ENCODE peak calls at places on chromosomes 12 and 14, in six cellular contexts. I is RWPE1, T is EL, Q is B cell, X is nephron progenitor cell, V is cardiac fibroblast. D is an unnamed sample.

GRCh38 chr14:54782803-54783659 is 119.6 kb downstream of the GCH1 start:
- DNase-seq in T (no peak), X (peak; percentile 22), Q (peak; percentile 69), V (no peak), I (no peak), D (no peak)

GRCh38 chr12:132524405-132524804 is 34.5 kb downstream of the FBRSL1 start:
- DNase-seq in T (peak; percentile 21), Q (no peak), X (no peak), V (peak; percentile 6), I (peak; percentile 97), D (no peak)

GRCh38 chr12:25716842-25717241 is 163.8 kb upstream of the LMNTD1 start:
- DNase-seq in Q (no peak), V (no peak), X (no peak), T (peak; percentile 11), I (no peak), D (no peak)

GRCh38 chr14:20512139-20512905 is 7.0 kb downstream of the RNASE10 start:
- DNase-seq in V (peak; percentile 9), I (no peak), T (no peak), X (no peak), Q (peak; percentile 32), D (no peak)

GRCh38 chr12:109763201-109763841 is 49.7 kb downstream of the FAM222A start:
- DNase-seq in Q (no peak), V (peak; percentile 23), T (peak; percentile 77), X (no peak), I (no peak), D (peak; percentile 31)

GRCh38 chr12:5492562-5492961 is 60.7 kb downstream of the NTF3 start:
- DNase-seq in V (no peak), I (no peak), Q (no peak), X (no peak), T (no peak), D (no peak)

GRCh38 chr12:82097877-82098276 is 260.3 kb downstream of the CCDC59 start:
- DNase-seq in I (no peak), T (no peak), X (peak; percentile 16), Q (no peak), V (no peak), D (no peak)

GRCh38 chr14:57583396-57583795 is 89.7 kb upstream of the CCDC198 start:
- DNase-seq in T (no peak), I (no peak), V (no peak), Q (no peak), X (no peak), D (no peak)

GRCh38 chr14:50530358-50530757 is 2.0 kb downstream of the MAP4K5 start:
- DNase-seq in Q (no peak), X (no peak), T (peak; percentile 63), I (peak; percentile 15), V (peak; percentile 25), D (no peak)

GRCh38 chr14:58430156-58430555 is 2.6 kb downstream of the KIAA0586 start:
- DNase-seq in I (peak; percentile 36), T (peak; percentile 45), X (no peak), V (peak; percentile 34), Q (no peak), D (no peak)

GRCh38 chr14:44609201-44609600 is 102.1 kb upstream of the FSCB start:
- DNase-seq in I (no peak), T (no peak), V (no peak), Q (no peak), X (no peak), D (no peak)

GRCh38 chr12:116360579-116361403 is 83.3 kb upstream of the MED13L start:
- DNase-seq in T (no peak), Q (peak; percentile 25), V (no peak), X (no peak), I (no peak), D (no peak)

GRCh38 chr12:7439579-7440505 is 4.1 kb downstream of the CD163L1 start:
- DNase-seq in V (peak; percentile 37), I (peak; percentile 18), X (peak; percentile 79), Q (peak; percentile 4), T (peak; percentile 48), D (no peak)

GRCh38 chr14:49581961-49582210 is 4.3 kb downstream of the RPS29 start:
- DNase-seq in Q (no peak), I (no peak), X (no peak), V (no peak), T (no peak), D (no peak)

GRCh38 chr14:32225378-32225920 is 22.4 kb upstream of the RNU6-8 start:
- DNase-seq in I (no peak), Q (no peak), V (no peak), X (no peak), T (no peak), D (no peak)

GRCh38 chr12:98574110-98574509 is 19.4 kb upstream of the SLC25A3 start:
- DNase-seq in Q (no peak), I (no peak), T (peak; percentile 21), V (no peak), X (no peak), D (no peak)

GRCh38 chr14:78446807-78447206 is 276.6 kb downstream of the NRXN3 start:
- DNase-seq in T (no peak), X (peak; percentile 41), Q (no peak), V (peak; percentile 2), I (no peak), D (no peak)

GRCh38 chr14:53953828-53954550 is 2.6 kb downstream of the BMP4 start:
- DNase-seq in Q (no peak), T (peak; percentile 73), I (no peak), V (peak; percentile 54), X (peak; percentile 50), D (no peak)

GRCh38 chr14:100438271-100438670 is 115.1 kb downstream of the SLC25A47 start:
- DNase-seq in Q (no peak), I (no peak), T (no peak), X (no peak), V (no peak), D (no peak)

GRCh38 chr12:131915774-131916173 is 13.3 kb upstream of the PUS1 start:
- DNase-seq in Q (no peak), I (no peak), T (no peak), X (no peak), V (no peak), D (no peak)

GRCh38 chr12:10027311-10028099 is 3.0 kb upstream of the CLEC9A start:
- DNase-seq in V (no peak), X (no peak), I (no peak), Q (no peak), T (peak; percentile 67), D (peak; percentile 64)

GRCh38 chr12:69240625-69240984 is 1.2 kb downstream of the CPSF6 start:
- DNase-seq in I (peak; percentile 19), T (peak; percentile 7), V (no peak), X (no peak), Q (peak; percentile 22), D (no peak)

D was measured in H4.